ENCODE peak calls at places on chromosome 2, in eight cellular contexts. H is tibial artery; B is A172; X is HT1080; W is stimulated activated CD8-positive, alpha-beta memory T cell treated with anti-CD3 and anti-CD28 coated beads, Interleukin-15, amount 100 ng/mL, for 24 hours; K is NT2/D1; A is choroid plexus epithelial cell; E is stimulated activated CD4-positive, alpha-beta T cell treated with anti-CD3 and anti-CD28 coated beads, Interleukin-12 subunit alpha, Interleukin-12 subunit beta, amount 100 ng/mL, for 48 hours. O is an unnamed sample.

GRCh38 chr2:152594022-152594712 is 123.1 kb downstream of the PRPF40A start:
- DNase-seq in X (no peak), W (no peak), B (no peak), E (peak; percentile 1), A (no peak), H (peak; percentile 73), K (no peak), O (no peak)

GRCh38 chr2:208047840-208048239 is 22.5 kb upstream of the PLEKHM3 start:
- DNase-seq in H (no peak), E (no peak), K (no peak), A (no peak), B (no peak), X (no peak), W (no peak), O (no peak)

GRCh38 chr2:47277187-47277586 is 122.1 kb upstream of the STPG4 start:
- DNase-seq in H (no peak), K (no peak), E (no peak), W (no peak), X (no peak), A (no peak), B (no peak), O (no peak)

GRCh38 chr2:159617651-159618050 is 1.3 kb upstream of the BAZ2B start:
- DNase-seq in A (peak; percentile 52), B (peak; percentile 51), E (no peak), H (no peak), X (no peak), K (peak; percentile 16), W (no peak), O (no peak)

GRCh38 chr2:15588329-15588919 is 3.2 kb upstream of the DDX1 start:
- DNase-seq in K (no peak), E (peak; percentile 32), H (no peak), B (peak; percentile 59), W (no peak), A (peak; percentile 77), X (peak; percentile 57), O (peak; percentile 39)

GRCh38 chr2:102619414-102620319 is at the start of gene SLC9A2:
- DNase-seq in E (no peak), X (no peak), K (no peak), H (no peak), B (no peak), W (no peak), A (no peak), O (peak; percentile 7)

GRCh38 chr2:195408196-195408595 is 248.8 kb upstream of the SLC39A10 start:
- DNase-seq in H (no peak), E (no peak), B (no peak), K (no peak), W (no peak), X (no peak), A (no peak), O (no peak)

GRCh38 chr2:128686881-128687550 is 368.3 kb upstream of the HS6ST1 start:
- DNase-seq in W (no peak), E (no peak), K (no peak), B (no peak), H (no peak), X (no peak), A (no peak), O (no peak)

GRCh38 chr2:190666895-190667294 is 18.0 kb downstream of the NAB1 start:
- DNase-seq in X (no peak), A (no peak), H (no peak), E (no peak), B (no peak), K (no peak), W (no peak), O (no peak)

GRCh38 chr2:181138816-181139215 is 158.4 kb downstream of the UBE2E3 start:
- DNase-seq in E (no peak), W (no peak), K (no peak), A (peak; percentile 78), B (peak; percentile 8), X (peak; percentile 69), H (no peak), O (no peak)

GRCh38 chr2:174553811-174554493 is 43.7 kb downstream of the WIPF1 start:
- DNase-seq in E (no peak), W (no peak), X (no peak), K (no peak), A (no peak), H (no peak), B (no peak), O (no peak)

GRCh38 chr2:164850235-164850634 is 8.6 kb upstream of the COBLL1 start:
- DNase-seq in H (no peak), A (peak; percentile 47), W (no peak), E (no peak), B (no peak), X (no peak), K (no peak), O (no peak)